ENCODE peak calls at places on chromosome 7, in four cellular contexts. V is H1, G is K562, L is GM12878. U is an unnamed sample.

GRCh38 chr7:74203157-74203556 is 6.6 kb upstream of the LAT2 start:
- DNase-seq in V (no peak), L (no peak), G (no peak), U (no peak)

GRCh38 chr7:27123021-27123476 is 7.5 kb downstream of the HOXA4 start:
- DNase-seq in G (no peak), V (peak; percentile 60), L (no peak), U (no peak)

GRCh38 chr7:4776160-4776623 is 769 bp downstream of the AP5Z1 start:
- DNase-seq in G (no peak), V (no peak), L (no peak), U (no peak)

GRCh38 chr7:155884225-155885161 is 72.2 kb upstream of the SHH start:
- DNase-seq in G (no peak), V (no peak), L (no peak), U (no peak)

GRCh38 chr7:16695621-16696237 is 49.7 kb downstream of the BZW2 start:
- DNase-seq in L (no peak), V (no peak), G (peak; percentile 35), U (peak; percentile 48)

GRCh38 chr7:6160191-6160623 is 112.2 kb downstream of the CYTH3 start:
- DNase-seq in G (no peak), L (no peak), V (peak; percentile 60), U (no peak)

GRCh38 chr7:69598081-69598486 is at the start of gene AUTS2:
- DNase-seq in V (peak; percentile 85), L (no peak), G (peak; percentile 86), U (no peak)

GRCh38 chr7:2843711-2844152 is 376 bp downstream of the GNA12 start:
- DNase-seq in G (peak; percentile 43), L (no peak), V (no peak), U (no peak)

GRCh38 chr7:1679966-1680730 is 10.1 kb downstream of the ELFN1 start:
- DNase-seq in G (no peak), L (no peak), V (no peak), U (no peak)

GRCh38 chr7:5634107-5634950 is 147.1 kb downstream of the RNF216 start:
- DNase-seq in V (peak; percentile 72), G (no peak), L (no peak), U (no peak)

GRCh38 chr7:51995780-51996179 is 679.2 kb upstream of the COBL start:
- DNase-seq in L (no peak), V (no peak), G (no peak), U (no peak)

GRCh38 chr7:100158229-100159098 is at the start of gene TRAPPC14:
- DNase-seq in L (no peak), V (peak; percentile 99), G (peak; percentile 98), U (no peak)

GRCh38 chr7:21782996-21783395 is 162.7 kb downstream of the CDCA7L start:
- DNase-seq in V (no peak), L (no peak), G (no peak), U (no peak)

GRCh38 chr7:135772639-135773019 is 24.0 kb upstream of the FAM180A start:
- DNase-seq in L (no peak), G (no peak), V (no peak), U (no peak)

GRCh38 chr7:137443616-137444015 is 100.1 kb upstream of the PTN start:
- DNase-seq in G (no peak), V (no peak), L (no peak), U (no peak)

GRCh38 chr7:101705327-101705726 is 76.2 kb upstream of the MYL10 start:
- DNase-seq in V (no peak), L (no peak), G (no peak), U (no peak)

GRCh38 chr7:27187158-27187701 is 2.2 kb upstream of the HOXA11 start:
- DNase-seq in G (no peak), V (no peak), L (no peak), U (no peak)

GRCh38 chr7:20597339-20597738 is 18.1 kb upstream of the ABCB5 start:
- DNase-seq in V (no peak), L (no peak), G (no peak), U (no peak)

GRCh38 chr7:69457912-69458491 is 140.3 kb upstream of the AUTS2 start:
- DNase-seq in V (no peak), L (no peak), G (no peak), U (no peak)

GRCh38 chr7:30225863-30226361 is 58.5 kb upstream of the ZNRF2 start:
- DNase-seq in G (no peak), L (peak; percentile 79), V (no peak), U (peak; percentile 31)

GRCh38 chr7:99143853-99144672 is at the start of gene SMURF1:
- DNase-seq in V (peak; percentile 75), L (no peak), G (peak; percentile 91), U (no peak)

GRCh38 chr7:24948739-24949138 is 31.2 kb downstream of the OSBPL3 start:
- DNase-seq in G (no peak), V (no peak), L (no peak), U (no peak)

GRCh38 chr7:148230883-148231282 is 359.7 kb upstream of the C7orf33 start:
- DNase-seq in V (no peak), G (no peak), L (no peak), U (no peak)

GRCh38 chr7:107023522-107024149 is 20.9 kb upstream of the PRKAR2B start:
- DNase-seq in L (no peak), G (no peak), V (no peak), U (no peak)

GRCh38 chr7:31917256-31917655 is 153.0 kb downstream of the PDE1C start:
- DNase-seq in L (no peak), G (no peak), V (no peak), U (no peak)

GRCh38 chr7:5997210-5997808 is 11.5 kb downstream of the PMS2 start:
- DNase-seq in L (no peak), G (peak; percentile 35), V (no peak), U (no peak)

GRCh38 chr7:20831976-20832375 is 45.3 kb upstream of the SP8 start:
- DNase-seq in L (no peak), G (no peak), V (no peak), U (no peak)

GRCh38 chr7:116271161-116271979 is 61.0 kb downstream of the TES start:
- DNase-seq in V (no peak), L (no peak), G (no peak), U (no peak)

GRCh38 chr7:151046603-151047573 is 1.4 kb upstream of the ASIC3 start:
- DNase-seq in V (no peak), L (no peak), G (peak; percentile 13), U (no peak)

GRCh38 chr7:55129409-55130078 is 110.7 kb downstream of the EGFR start:
- DNase-seq in G (no peak), V (no peak), L (no peak), U (no peak)

GRCh38 chr7:83001362-83002040 is 161.2 kb downstream of the PCLO start:
- DNase-seq in G (no peak), L (no peak), V (no peak), U (no peak)

GRCh38 chr7:139482122-139482521 is 1.4 kb downstream of the KLRG2 start:
- DNase-seq in V (no peak), G (no peak), L (no peak), U (no peak)
- TF ChIP-seq EZH2 in V (no peak), G (no peak), L (no peak), U (no peak)

GRCh38 chr7:44180631-44181030 is 8.6 kb downstream of the GCK start:
- DNase-seq in L (no peak), V (no peak), G (no peak), U (no peak)
- TF ChIP-seq EGR1 in L (no peak), V (no peak), G (no peak), U (no peak)

DNA sequence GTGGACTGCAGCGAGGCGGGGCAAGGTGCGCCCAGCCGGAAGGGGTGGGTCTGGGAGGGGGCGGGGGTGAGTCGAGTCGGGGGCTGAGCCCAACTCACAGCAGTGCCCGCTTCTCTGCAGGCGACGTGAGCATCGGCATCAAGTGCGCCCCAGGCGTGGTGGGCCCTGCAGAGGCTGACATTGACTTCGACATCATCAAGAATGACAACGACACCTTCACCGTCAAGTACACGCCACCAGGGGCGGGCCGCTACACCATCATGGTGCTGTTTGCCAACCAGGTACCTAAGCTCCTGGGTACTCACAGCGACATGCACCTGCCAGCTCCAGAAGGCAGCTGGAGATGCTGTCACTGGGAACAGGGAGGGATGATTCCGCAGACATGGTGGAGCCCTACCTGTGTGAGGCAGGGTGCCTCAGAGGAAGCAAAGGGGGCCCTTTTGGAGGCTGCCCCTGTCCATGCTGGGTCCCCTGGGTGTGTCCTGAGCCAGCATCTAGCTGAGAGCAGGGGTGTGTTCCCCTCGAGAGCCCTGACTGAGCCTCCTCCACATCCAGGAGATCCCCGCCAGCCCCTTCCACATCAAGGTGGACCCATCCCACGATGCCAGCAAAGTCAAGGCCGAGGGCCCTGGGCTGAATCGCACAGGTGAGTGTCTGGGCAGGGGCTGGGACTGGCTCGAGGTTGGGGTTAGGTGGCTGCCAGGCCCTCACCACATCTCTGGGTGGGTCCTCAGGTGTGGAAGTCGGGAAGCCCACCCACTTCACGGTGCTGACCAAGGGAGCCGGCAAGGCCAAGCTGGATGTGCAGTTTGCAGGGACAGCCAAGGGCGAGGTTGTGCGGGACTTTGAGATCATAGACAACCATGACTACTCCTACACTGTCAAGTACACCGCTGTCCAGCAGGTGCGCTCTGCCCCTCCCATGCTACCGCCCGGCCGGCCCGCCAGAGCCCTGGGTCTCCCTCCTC is 12.8 kb downstream of the FLNC start:
- DNase-seq in G (no peak), V (no peak), L (no peak), U (no peak)
- TF ChIP-seq EZH2 in G (no peak), V (no peak), L (no peak), U (no peak)

GRCh38 chr7:29199776-29200175 is 5.2 kb downstream of the CHN2 start:
- DNase-seq in L (no peak), V (no peak), G (no peak), U (no peak)
- TF ChIP-seq EGR1 in L (no peak), V (no peak), G (no peak), U (no peak)

U was measured in HCT116.